ENCODE peak calls at places on chromosomes 12 and 14, in five cellular contexts. Z is H4; R is GM23338; N is head of caudate nucleus; Q is activated gamma-delta T cell treated with anti-CD3 and anti-CD28 coated beads, Interleukin-2, amount 50 U/mL, for 16 hours. M is an unnamed sample.

GRCh38 chr14:90545966-90546751 is 149.3 kb downstream of the CALM1 start:
- DNase-seq in N (peak; percentile 46), Z (no peak), R (no peak), Q (no peak), M (no peak)

GRCh38 chr14:71994416-71994815 is 62.2 kb downstream of the RGS6 start:
- DNase-seq in Q (no peak), R (no peak), N (no peak), Z (no peak), M (no peak)

GRCh38 chr14:28382460-28383220 is 383.9 kb upstream of the FOXG1 start:
- DNase-seq in N (no peak), Z (peak; percentile 74), Q (no peak), R (no peak), M (no peak)

GRCh38 chr12:74365178-74365964 is 172.3 kb upstream of the ATXN7L3B start:
- DNase-seq in R (peak; percentile 66), Z (peak; percentile 80), Q (no peak), N (no peak), M (no peak)

GRCh38 chr14:72545411-72546311 is 348.2 kb downstream of the DPF3 start:
- DNase-seq in Z (no peak), Q (no peak), N (no peak), R (no peak), M (no peak)

GRCh38 chr14:35046751-35047536 is 872 bp downstream of the FAM177A1 start:
- DNase-seq in N (no peak), Q (peak; percentile 9), Z (peak; percentile 27), R (peak; percentile 71), M (no peak)

GRCh38 chr12:3205742-3206519 is 128.8 kb downstream of the TSPAN9 start:
- DNase-seq in Q (no peak), N (no peak), R (no peak), Z (no peak), M (no peak)

GRCh38 chr14:29757188-29757680 is 170.4 kb downstream of the PRKD1 start:
- DNase-seq in Z (no peak), N (no peak), Q (no peak), R (peak; percentile 14), M (no peak)

GRCh38 chr14:29085546-29085945 is 319.0 kb downstream of the FOXG1 start:
- DNase-seq in N (no peak), R (peak; percentile 74), Z (no peak), Q (no peak), M (no peak)

GRCh38 chr12:123165537-123165936 is 14.6 kb upstream of the PITPNM2 start:
- DNase-seq in N (no peak), Z (no peak), Q (no peak), R (no peak), M (no peak)

GRCh38 chr12:47820631-47821345 is 1.1 kb upstream of the HDAC7 start:
- DNase-seq in N (no peak), R (peak; percentile 92), Q (no peak), Z (peak; percentile 94), M (no peak)

GRCh38 chr14:59185676-59186075 is 2.8 kb upstream of the DAAM1 start:
- DNase-seq in Q (no peak), N (no peak), Z (no peak), R (no peak), M (no peak)

GRCh38 chr14:67932708-67933107 is 113.1 kb downstream of the RAD51B start:
- DNase-seq in N (no peak), R (no peak), Q (no peak), Z (no peak), M (no peak)

GRCh38 chr14:64914237-64914971 is at the start of gene CHURC1:
- DNase-seq in Z (peak; percentile 98), N (peak; percentile 97), R (peak; percentile 99), Q (peak; percentile 93), M (peak; percentile 95)

GRCh38 chr14:61323970-61324369 is 2.6 kb downstream of the PRKCH start:
- DNase-seq in Z (no peak), Q (no peak), R (no peak), N (no peak), M (no peak)

GRCh38 chr12:92034858-92035401 is 110.7 kb downstream of the BTG1 start:
- DNase-seq in Z (peak; percentile 60), Q (peak; percentile 6), R (no peak), N (peak; percentile 60), M (peak; percentile 80)

M was measured in CD8-positive, alpha-beta T cell.